ENCODE peak calls at places on chromosomes 3 and 15, in seven cellular contexts. Q is D341Med, M is psoas muscle, U is LoVo, O is BJ, D is skeletal muscle cell, R is suprapubic skin. V is an unnamed sample.

GRCh38 chr3:135304378-135304777 is 509.3 kb downstream of the EPHB1 start:
- DNase-seq in Q (no peak), M (no peak), U (no peak), O (no peak), D (no peak), R (no peak), V (peak)

GRCh38 chr15:57415559-57415958 is 39.3 kb downstream of the CGNL1 start:
- DNase-seq in Q (no peak), M (peak), U (no peak), O (no peak), D (no peak), R (no peak), V (no peak)

GRCh38 chr15:40756938-40757337 is 1.9 kb upstream of the RMDN3 start:
- DNase-seq in Q (no peak), M (no peak), U (no peak), O (no peak), D (no peak), R (no peak), V (no peak)

GRCh38 chr3:111737056-111737711 is 121.9 kb upstream of the PHLDB2 start:
- DNase-seq in Q (no peak), M (peak), U (no peak), O (no peak), D (no peak), R (no peak), V (no peak)

GRCh38 chr3:145776782-145777408 is 384.1 kb downstream of the PLOD2 start:
- DNase-seq in Q (peak), M (no peak), U (peak), O (peak), D (peak), R (no peak), V (peak)

GRCh38 chr3:194058189-194058571 is 77.8 kb upstream of the HES1 start:
- DNase-seq in Q (no peak), M (peak), U (no peak), O (no peak), D (no peak), R (no peak), V (peak)

GRCh38 chr3:35773398-35773797 is 134.1 kb downstream of the ARPP21 start:
- DNase-seq in Q (no peak), M (no peak), U (no peak), O (no peak), D (no peak), R (no peak), V (no peak)

GRCh38 chr15:69224383-69224782 is 63.9 kb downstream of the GLCE start:
- DNase-seq in Q (no peak), M (no peak), U (peak), O (no peak), D (no peak), R (no peak), V (no peak)

GRCh38 chr15:97259943-97260342 is 700.6 kb upstream of the ARRDC4 start:
- DNase-seq in Q (no peak), M (no peak), U (no peak), O (no peak), D (no peak), R (no peak), V (no peak)

GRCh38 chr15:81886586-81886985 is 159.2 kb downstream of the MEX3B start:
- DNase-seq in Q (no peak), M (no peak), U (no peak), O (no peak), D (peak), R (no peak), V (no peak)

GRCh38 chr3:112569265-112569664 is 7.4 kb downstream of the SLC35A5 start:
- DNase-seq in Q (no peak), M (no peak), U (no peak), O (no peak), D (no peak), R (no peak), V (no peak)

V was measured in stromal cell of bone marrow.